ENCODE peak calls at places on chromosomes 3 and 15, in eight cellular contexts. One of them, this sample, is unnamed.

GRCh38 chr3:18512007-18512406 is 86.9 kb upstream of the SATB1 start:
- DNase-seq in IMR-90: no peak
- DNase-seq in H7: no peak
- DNase-seq in NCI-H446 treated with DMSO at 0.1 percent for 48 hours: no peak
- DNase-seq in GM03348: no peak
- DNase-seq in stimulated activated CD4-positive, alpha-beta T cell treated with anti-CD3 and anti-CD28 coated beads, Interleukin-2, amount 100 ng/mL, for 24 hours: no peak
- DNase-seq in germinal center: peak
- DNase-seq in amniotic stem cell: no peak
- DNase-seq in this sample: no peak

GRCh38 chr15:59274126-59274970 is 67.7 kb downstream of the LDHAL6B start:
- DNase-seq in IMR-90: peak
- DNase-seq in H7: no peak
- DNase-seq in NCI-H446 treated with DMSO at 0.1 percent for 48 hours: no peak
- DNase-seq in GM03348: peak
- DNase-seq in stimulated activated CD4-positive, alpha-beta T cell treated with anti-CD3 and anti-CD28 coated beads, Interleukin-2, amount 100 ng/mL, for 24 hours: no peak
- DNase-seq in germinal center: no peak
- DNase-seq in amniotic stem cell: no peak
- DNase-seq in this sample: no peak

GRCh38 chr15:62769604-62770003 is 272.9 kb upstream of the TPM1 start:
- DNase-seq in IMR-90: peak
- DNase-seq in H7: no peak
- DNase-seq in NCI-H446 treated with DMSO at 0.1 percent for 48 hours: no peak
- DNase-seq in GM03348: peak
- DNase-seq in stimulated activated CD4-positive, alpha-beta T cell treated with anti-CD3 and anti-CD28 coated beads, Interleukin-2, amount 100 ng/mL, for 24 hours: no peak
- DNase-seq in germinal center: no peak
- DNase-seq in amniotic stem cell: no peak
- DNase-seq in this sample: no peak

GRCh38 chr3:79111375-79112052 is 656.3 kb downstream of the ROBO1 start:
- DNase-seq in IMR-90: peak
- DNase-seq in H7: no peak
- DNase-seq in NCI-H446 treated with DMSO at 0.1 percent for 48 hours: no peak
- DNase-seq in GM03348: peak
- DNase-seq in stimulated activated CD4-positive, alpha-beta T cell treated with anti-CD3 and anti-CD28 coated beads, Interleukin-2, amount 100 ng/mL, for 24 hours: no peak
- DNase-seq in germinal center: no peak
- DNase-seq in amniotic stem cell: no peak
- DNase-seq in this sample: no peak

GRCh38 chr15:83046558-83047127 is 20.4 kb downstream of the BTBD1 start:
- DNase-seq in IMR-90: peak
- DNase-seq in H7: no peak
- DNase-seq in NCI-H446 treated with DMSO at 0.1 percent for 48 hours: no peak
- DNase-seq in GM03348: peak
- DNase-seq in stimulated activated CD4-positive, alpha-beta T cell treated with anti-CD3 and anti-CD28 coated beads, Interleukin-2, amount 100 ng/mL, for 24 hours: no peak
- DNase-seq in germinal center: no peak
- DNase-seq in amniotic stem cell: no peak
- DNase-seq in this sample: no peak

GRCh38 chr3:197561926-197562325 is 6.2 kb upstream of the BDH1 start:
- DNase-seq in IMR-90: no peak
- DNase-seq in H7: no peak
- DNase-seq in NCI-H446 treated with DMSO at 0.1 percent for 48 hours: no peak
- DNase-seq in GM03348: no peak
- DNase-seq in stimulated activated CD4-positive, alpha-beta T cell treated with anti-CD3 and anti-CD28 coated beads, Interleukin-2, amount 100 ng/mL, for 24 hours: no peak
- DNase-seq in germinal center: no peak
- DNase-seq in amniotic stem cell: no peak
- DNase-seq in this sample: no peak

GRCh38 chr15:69009353-69009752 is 5.1 kb upstream of the NOX5 start:
- DNase-seq in IMR-90: no peak
- DNase-seq in H7: no peak
- DNase-seq in NCI-H446 treated with DMSO at 0.1 percent for 48 hours: no peak
- DNase-seq in GM03348: no peak
- DNase-seq in stimulated activated CD4-positive, alpha-beta T cell treated with anti-CD3 and anti-CD28 coated beads, Interleukin-2, amount 100 ng/mL, for 24 hours: no peak
- DNase-seq in germinal center: no peak
- DNase-seq in amniotic stem cell: no peak
- DNase-seq in this sample: no peak

GRCh38 chr15:97566957-97567356 is 393.5 kb upstream of the ARRDC4 start:
- DNase-seq in IMR-90: no peak
- DNase-seq in H7: no peak
- DNase-seq in NCI-H446 treated with DMSO at 0.1 percent for 48 hours: no peak
- DNase-seq in GM03348: no peak
- DNase-seq in stimulated activated CD4-positive, alpha-beta T cell treated with anti-CD3 and anti-CD28 coated beads, Interleukin-2, amount 100 ng/mL, for 24 hours: no peak
- DNase-seq in germinal center: no peak
- DNase-seq in amniotic stem cell: no peak
- DNase-seq in this sample: no peak

GRCh38 chr15:48266029-48266428 is 59.9 kb downstream of the SLC12A1 start:
- DNase-seq in IMR-90: no peak
- DNase-seq in H7: no peak
- DNase-seq in NCI-H446 treated with DMSO at 0.1 percent for 48 hours: no peak
- DNase-seq in GM03348: no peak
- DNase-seq in stimulated activated CD4-positive, alpha-beta T cell treated with anti-CD3 and anti-CD28 coated beads, Interleukin-2, amount 100 ng/mL, for 24 hours: no peak
- DNase-seq in germinal center: no peak
- DNase-seq in amniotic stem cell: no peak
- DNase-seq in this sample: no peak

GRCh38 chr15:64521726-64522164 is 61.4 kb downstream of the ZNF609 start:
- DNase-seq in IMR-90: peak
- DNase-seq in H7: peak
- DNase-seq in NCI-H446 treated with DMSO at 0.1 percent for 48 hours: no peak
- DNase-seq in GM03348: peak
- DNase-seq in stimulated activated CD4-positive, alpha-beta T cell treated with anti-CD3 and anti-CD28 coated beads, Interleukin-2, amount 100 ng/mL, for 24 hours: no peak
- DNase-seq in germinal center: no peak
- DNase-seq in amniotic stem cell: no peak
- DNase-seq in this sample: peak